ENCODE peak calls at places on chromosomes 4 and X, in eight cellular contexts. I is CD8-positive, alpha-beta T cell; G is fibroblast of lung; W is AG04450; X is HCT116; T is GM10248; U is brain microvascular endothelial cell; S is lower leg skin. B is an unnamed sample.

GRCh38 chrX:114058988-114059418 is 524.9 kb upstream of the HTR2C start:
- DNase-seq in U (no peak), I (no peak), X (no peak), S (no peak), T (no peak), W (no peak), G (no peak), B (no peak)

GRCh38 chr4:183984561-183984960 is 79.5 kb downstream of the STOX2 start:
- DNase-seq in X (no peak), U (no peak), G (no peak), W (no peak), T (no peak), S (no peak), I (no peak), B (no peak)

GRCh38 chrX:48890296-48890925 is 7.2 kb downstream of the TIMM17B start:
- DNase-seq in X (no peak), U (no peak), S (no peak), G (no peak), W (no peak), T (no peak), I (no peak), B (no peak)

GRCh38 chr4:152079543-152080293 is 318.9 kb upstream of the GATB start:
- DNase-seq in T (no peak), G (no peak), U (no peak), S (no peak), I (peak; percentile 53), X (no peak), W (no peak), B (no peak)

GRCh38 chrX:109629310-109629709 is 4.3 kb upstream of the KCNE5 start:
- DNase-seq in U (no peak), T (no peak), G (no peak), W (no peak), I (no peak), S (no peak), X (no peak), B (no peak)

GRCh38 chrX:11678174-11678573 is 12.5 kb upstream of the ARHGAP6 start:
- DNase-seq in U (no peak), G (no peak), S (no peak), X (no peak), T (no peak), W (no peak), I (no peak), B (no peak)

GRCh38 chr4:168388890-168389289 is 70.3 kb upstream of the DDX60 start:
- DNase-seq in S (no peak), U (peak; percentile 58), G (peak; percentile 66), T (no peak), X (no peak), I (no peak), W (no peak), B (no peak)

GRCh38 chrX:23784487-23785301 is 1.7 kb downstream of the SAT1 start:
- DNase-seq in G (peak; percentile 83), I (no peak), T (no peak), U (peak; percentile 20), S (no peak), X (no peak), W (no peak), B (no peak)

GRCh38 chr4:145511913-145512522 is 30.4 kb downstream of the SMAD1 start:
- DNase-seq in W (no peak), T (no peak), S (no peak), I (no peak), X (peak; percentile 29), U (no peak), G (peak; percentile 37), B (no peak)

GRCh38 chr4:53076335-53076958 is 214.3 kb downstream of the RASL11B start:
- DNase-seq in W (no peak), G (no peak), S (no peak), T (no peak), I (no peak), X (no peak), U (no peak), B (no peak)

GRCh38 chrX:111169141-111169540 is 73.2 kb downstream of the PAK3 start:
- DNase-seq in U (no peak), I (no peak), S (no peak), X (no peak), T (no peak), W (no peak), G (no peak), B (no peak)

GRCh38 chr4:159298502-159298901 is 195.6 kb downstream of the RAPGEF2 start:
- DNase-seq in W (no peak), S (no peak), X (no peak), G (peak; percentile 91), I (no peak), U (peak; percentile 30), T (no peak), B (no peak)

GRCh38 chr4:174228988-174229387 is 54.5 kb downstream of the FBXO8 start:
- DNase-seq in X (no peak), I (no peak), S (no peak), T (no peak), W (no peak), U (no peak), G (no peak), B (no peak)

GRCh38 chr4:151541438-151542071 is 132.6 kb downstream of the FHIP1A start:
- DNase-seq in T (no peak), I (no peak), U (peak; percentile 41), X (peak; percentile 21), S (peak; percentile 24), G (peak; percentile 85), W (no peak), B (no peak)

GRCh38 chrX:107374116-107374515 is 75.3 kb upstream of the FRMPD3 start:
- DNase-seq in U (no peak), W (no peak), X (no peak), I (no peak), G (no peak), T (no peak), S (no peak), B (no peak)

GRCh38 chr4:28287837-28288236 is 1427.2 kb downstream of the STIM2 start:
- DNase-seq in S (peak; percentile 37), U (peak; percentile 99), G (peak; percentile 95), X (no peak), I (no peak), W (peak; percentile 90), T (no peak), B (no peak)

GRCh38 chr4:145546556-145546955 is 64.9 kb downstream of the SMAD1 start:
- DNase-seq in S (no peak), G (peak; percentile 80), U (no peak), W (no peak), X (no peak), T (no peak), I (no peak), B (no peak)

GRCh38 chrX:17375631-17376380 is 806 bp downstream of the NHS start:
- DNase-seq in G (peak; percentile 43), X (no peak), S (no peak), U (no peak), I (no peak), T (no peak), W (no peak), B (peak; percentile 45)

GRCh38 chrX:17375361-17375630 is 296 bp downstream of the NHS start:
- DNase-seq in U (no peak), I (no peak), X (no peak), G (peak; percentile 18), T (peak; percentile 6), W (no peak), S (no peak), B (no peak)

GRCh38 chrX:17377795-17378194 is 2.8 kb downstream of the NHS start:
- DNase-seq in G (peak; percentile 60), S (no peak), I (no peak), U (no peak), T (no peak), X (no peak), W (no peak), B (no peak)

GRCh38 chrX:17377047-17377692 is 2.2 kb downstream of the NHS start:
- DNase-seq in W (no peak), X (peak; percentile 40), S (peak; percentile 19), I (no peak), U (no peak), G (peak; percentile 68), T (no peak), B (peak; percentile 33)

GRCh38 chrX:17376381-17377046 is 1.5 kb downstream of the NHS start:
- DNase-seq in T (no peak), X (no peak), U (no peak), S (no peak), I (no peak), G (peak; percentile 13), W (no peak), B (no peak)
- TF ChIP-seq CTCF in T (no peak), X (no peak), U (no peak), S (no peak), I (no peak), G (no peak), W (no peak), B (no peak)

GRCh38 chrX:115898382-115899001 is 272.1 kb upstream of the AGTR2 start:
- DNase-seq in X (peak; percentile 6), G (no peak), S (no peak), U (no peak), W (no peak), I (peak; percentile 69), T (peak; percentile 25), B (no peak)
- TF ChIP-seq CTCF in X (no peak), G (no peak), S (no peak), U (no peak), W (no peak), I (no peak), T (no peak), B (peak; percentile 16)

DNA sequence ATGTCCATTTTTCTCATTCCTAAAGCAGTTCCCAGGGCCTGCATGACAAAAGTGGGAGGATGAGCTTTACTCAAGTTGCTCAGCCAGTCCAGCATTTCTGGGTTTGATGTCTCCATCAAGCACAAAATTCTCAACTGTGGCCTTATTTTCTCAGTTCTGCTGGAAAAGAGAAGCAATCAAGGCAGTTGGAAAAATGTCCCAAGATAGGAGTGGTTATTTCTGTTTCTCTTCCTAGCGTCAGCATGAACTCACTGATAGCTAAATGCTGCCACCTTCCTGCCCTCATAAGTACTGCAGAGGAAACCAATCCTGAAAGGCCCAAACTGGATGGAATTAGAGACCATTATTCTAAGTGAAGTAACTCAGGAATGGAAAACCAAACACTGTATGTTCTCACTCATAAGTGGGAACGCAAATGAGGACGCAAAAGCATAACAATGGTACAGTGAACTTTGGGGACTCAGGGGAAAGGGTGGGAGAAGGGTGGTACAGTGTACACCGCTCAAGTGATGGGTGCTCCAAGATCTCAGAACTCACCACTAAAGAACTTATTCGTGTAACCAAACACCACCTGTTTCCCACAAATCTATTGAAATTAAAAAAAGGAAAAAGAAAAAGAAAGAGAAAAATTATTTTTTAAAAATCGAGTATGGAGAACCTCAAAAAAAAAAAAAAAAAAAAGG is 29.6 kb downstream of the ADH7 start:
- DNase-seq in G (peak; percentile 65), X (peak; percentile 60), U (peak; percentile 72), T (peak; percentile 16), S (peak; percentile 80), W (peak; percentile 70), I (peak; percentile 56), B (peak; percentile 59)
- TF ChIP-seq CTCF in G (peak; percentile 89), X (peak; percentile 79), U (peak; percentile 87), T (peak; percentile 90), S (no peak), W (peak; percentile 97), I (peak; percentile 93), B (peak; percentile 95)

DNA sequence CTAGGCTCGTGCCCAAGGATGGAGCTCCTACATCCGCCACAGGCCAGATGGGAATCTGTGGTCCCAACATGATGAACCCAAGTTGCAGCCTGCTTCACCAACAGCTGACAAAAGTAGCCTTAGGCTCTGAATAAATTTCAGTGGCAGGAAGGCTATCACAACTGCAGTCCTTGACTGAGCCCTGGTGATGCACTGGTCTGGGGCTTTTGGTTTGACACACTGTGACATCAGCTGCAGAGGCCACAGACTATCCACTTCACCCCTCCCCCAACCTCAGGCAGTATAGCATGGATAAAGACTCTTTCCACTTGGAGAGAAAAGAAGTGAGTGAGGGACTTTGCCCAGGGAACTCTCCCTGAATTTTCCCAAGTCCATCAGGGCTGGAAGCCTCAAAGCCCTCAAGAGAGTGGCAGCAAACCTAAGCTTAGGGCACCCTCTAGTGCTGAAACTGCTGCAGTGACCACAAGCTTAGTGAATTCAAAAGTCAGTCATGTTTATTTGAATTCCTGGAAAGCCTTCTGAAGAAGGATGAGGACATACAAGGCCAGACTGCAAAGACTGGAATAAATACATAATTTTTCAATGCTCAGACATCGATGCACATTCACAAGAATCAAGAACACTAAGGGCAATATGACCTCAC is 135.0 kb upstream of the TENT5D start:
- DNase-seq in S (no peak), X (no peak), U (no peak), G (no peak), I (no peak), T (peak; percentile 2), W (no peak), B (no peak)
- TF ChIP-seq CTCF in S (no peak), X (no peak), U (peak; percentile 23), G (no peak), I (no peak), T (peak; percentile 46), W (no peak), B (peak; percentile 69)